ENCODE peak calls at places on chromosomes 1 and 21, in ten cellular contexts. C, S, L, H, X, D, K, Q, R and A are unnamed samples.

GRCh38 chr1:212692774-212693644 is 6.6 kb downstream of the BATF3 start:
- DNase-seq in D (peak), H (peak), L (peak), S (no peak), X (no peak), C (no peak), Q (no peak), R (no peak), K (peak), A (no peak)

GRCh38 chr1:176696109-176696508 is 233.1 kb downstream of the PAPPA2 start:
- DNase-seq in K (peak), D (peak), H (peak), X (peak), S (no peak), L (peak), R (no peak), C (no peak), Q (no peak), A (peak)

GRCh38 chr1:208929575-208929974 is 653.9 kb upstream of the CAMK1G start:
- DNase-seq in S (no peak), D (peak), L (peak), K (no peak), R (no peak), H (peak), X (no peak), Q (no peak), C (no peak), A (no peak)

GRCh38 chr1:231949277-231950122 is 322.9 kb downstream of the DISC1 start:
- DNase-seq in C (no peak), L (no peak), H (no peak), S (no peak), K (peak), R (no peak), D (no peak), X (peak), Q (no peak), A (peak)

GRCh38 chr1:53524428-53525400 is 65.5 kb downstream of the DMRTB1 start:
- DNase-seq in R (peak), X (no peak), C (no peak), H (no peak), S (no peak), D (no peak), Q (no peak), K (no peak), L (no peak), A (no peak)

GRCh38 chr1:42966688-42967609 is 8.3 kb upstream of the SLC2A1 start:
- DNase-seq in L (peak), R (no peak), H (peak), S (peak), X (no peak), K (peak), C (no peak), Q (peak), D (peak), A (peak)

GRCh38 chr1:32014199-32014936 is 700 bp downstream of the KHDRBS1 start:
- DNase-seq in R (peak), Q (no peak), S (peak), K (peak), H (peak), L (peak), D (no peak), C (peak), X (peak), A (peak)

GRCh38 chr21:42799516-42799915 is 79.8 kb downstream of the WDR4 start:
- DNase-seq in H (no peak), K (no peak), L (no peak), D (peak), C (no peak), R (no peak), S (no peak), X (no peak), Q (no peak), A (no peak)

GRCh38 chr1:156021087-156021416 is 301 bp upstream of the SSR2 start:
- DNase-seq in K (no peak), H (no peak), R (no peak), X (no peak), D (no peak), S (no peak), Q (no peak), C (no peak), L (no peak), A (no peak)

GRCh38 chr1:62090016-62090415 is 104.6 kb upstream of the L1TD1 start:
- DNase-seq in K (peak), Q (no peak), L (no peak), S (no peak), H (no peak), X (no peak), C (no peak), R (no peak), D (no peak), A (no peak)

GRCh38 chr1:53502641-53503432 is 43.6 kb downstream of the DMRTB1 start:
- DNase-seq in K (peak), S (no peak), Q (no peak), X (peak), L (no peak), H (no peak), D (no peak), C (no peak), R (peak), A (peak)

GRCh38 chr1:165637427-165637826 is 6.4 kb downstream of the MGST3 start:
- DNase-seq in S (no peak), C (no peak), D (no peak), R (no peak), X (no peak), L (peak), K (peak), Q (no peak), H (peak), A (no peak)

DNA sequence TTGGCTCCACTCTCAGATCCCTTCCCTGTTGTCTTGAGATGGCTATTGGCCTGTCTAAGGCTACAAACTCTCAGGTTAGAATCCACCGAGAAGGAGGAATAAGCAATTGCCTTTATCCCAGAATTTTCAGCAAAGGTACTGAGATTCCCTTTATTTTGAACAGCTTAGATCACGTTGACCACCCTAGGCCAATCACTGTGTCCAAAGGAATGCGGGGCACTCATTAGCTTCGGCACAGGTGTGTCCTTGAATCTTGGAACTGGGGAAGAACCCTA is 6.9 kb downstream of the S100A11 start:
- DNase-seq in H (no peak), K (no peak), C (no peak), L (no peak), D (no peak), R (no peak), Q (no peak), S (no peak), X (no peak), A (no peak)
- H3K27ac ChIP-seq in H (no peak), K (no peak), C (no peak), L (peak), D (peak), R (peak), Q (no peak), S (peak), X (no peak), A (no peak)

GRCh38 chr1:119010201-119010600 is 22.1 kb upstream of the TBX15 start:
- DNase-seq in K (no peak), S (no peak), C (no peak), D (no peak), Q (no peak), H (no peak), L (peak), X (no peak), R (no peak), A (no peak)

GRCh38 chr1:119009300-119009660 is 21.1 kb upstream of the TBX15 start:
- DNase-seq in D (no peak), H (no peak), L (peak), R (no peak), C (no peak), K (no peak), S (no peak), X (no peak), Q (no peak), A (no peak)

GRCh38 chr1:119007672-119008482 is 19.7 kb upstream of the TBX15 start:
- DNase-seq in D (no peak), X (peak), S (no peak), L (no peak), H (no peak), Q (no peak), R (peak), K (peak), C (peak), A (no peak)

GRCh38 chr1:119007343-119007671 is 19.2 kb upstream of the TBX15 start:
- DNase-seq in C (peak), H (no peak), S (no peak), R (no peak), D (no peak), K (no peak), X (peak), Q (no peak), L (no peak), A (no peak)

DNA sequence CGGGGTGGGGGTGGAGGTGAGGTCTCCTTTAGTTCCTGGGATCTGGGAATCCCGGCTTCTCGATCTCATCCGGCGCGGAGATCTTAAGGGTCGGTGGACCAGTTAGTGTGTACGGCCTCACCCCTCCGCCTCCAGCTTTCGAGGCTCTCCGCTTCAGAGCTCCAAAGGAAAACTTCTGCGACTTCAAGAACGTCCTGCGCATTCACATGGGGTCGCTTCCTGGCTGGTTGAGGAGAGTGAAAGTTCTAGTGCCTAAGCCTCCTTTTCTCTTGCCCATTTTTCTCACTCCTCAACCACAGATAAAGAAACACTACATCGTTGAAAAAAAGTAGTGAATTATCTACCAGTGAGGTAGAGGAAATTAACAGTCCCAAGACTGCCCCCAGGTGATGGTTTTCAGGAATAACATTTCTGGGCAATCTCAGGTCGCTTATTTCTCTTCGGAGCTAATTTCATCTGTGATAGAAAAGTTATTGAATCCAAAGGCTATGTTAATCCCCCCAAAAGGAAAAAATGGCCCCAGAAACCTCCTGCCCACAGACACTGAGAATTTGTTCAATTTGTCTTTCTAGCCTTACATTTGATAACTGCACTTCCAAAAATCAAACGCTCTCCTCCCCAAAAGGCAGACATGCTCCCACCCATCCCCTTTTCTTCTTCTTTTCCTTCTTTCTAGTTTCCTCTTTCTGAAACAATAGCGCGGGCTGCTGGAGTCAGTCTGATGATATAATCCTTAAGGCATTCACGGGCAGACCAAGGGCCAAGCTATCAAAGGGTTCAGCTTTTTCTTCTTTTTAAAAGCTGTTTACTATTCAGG is 20.5 kb upstream of the TBX15 start:
- DNase-seq in L (peak), D (no peak), H (peak), C (peak), S (peak), X (peak), R (peak), K (peak), Q (peak), A (peak)
- H3K4me2 ChIP-seq in L (peak), D (peak), H (peak), C (peak), S (no peak), X (peak), R (peak), K (peak), Q (no peak), A (peak)

GRCh38 chr1:39226836-39227235 is 22.3 kb downstream of the MACF1 start:
- DNase-seq in R (no peak), D (no peak), X (no peak), S (no peak), Q (no peak), C (no peak), L (no peak), K (no peak), H (no peak), A (no peak)
- H3K27ac ChIP-seq in R (no peak), D (no peak), X (no peak), S (no peak), Q (no peak), C (no peak), L (no peak), K (no peak), H (no peak), A (no peak)

GRCh38 chr1:197331565-197331964 is 63.5 kb downstream of the CRB1 start:
- DNase-seq in R (no peak), S (no peak), Q (no peak), X (no peak), D (no peak), H (no peak), C (no peak), L (no peak), K (no peak), A (no peak)

GRCh38 chr1:197330213-197330612 is 62.2 kb downstream of the CRB1 start:
- DNase-seq in D (no peak), R (no peak), C (no peak), H (no peak), X (no peak), L (no peak), S (no peak), K (no peak), Q (no peak), A (no peak)

DNA sequence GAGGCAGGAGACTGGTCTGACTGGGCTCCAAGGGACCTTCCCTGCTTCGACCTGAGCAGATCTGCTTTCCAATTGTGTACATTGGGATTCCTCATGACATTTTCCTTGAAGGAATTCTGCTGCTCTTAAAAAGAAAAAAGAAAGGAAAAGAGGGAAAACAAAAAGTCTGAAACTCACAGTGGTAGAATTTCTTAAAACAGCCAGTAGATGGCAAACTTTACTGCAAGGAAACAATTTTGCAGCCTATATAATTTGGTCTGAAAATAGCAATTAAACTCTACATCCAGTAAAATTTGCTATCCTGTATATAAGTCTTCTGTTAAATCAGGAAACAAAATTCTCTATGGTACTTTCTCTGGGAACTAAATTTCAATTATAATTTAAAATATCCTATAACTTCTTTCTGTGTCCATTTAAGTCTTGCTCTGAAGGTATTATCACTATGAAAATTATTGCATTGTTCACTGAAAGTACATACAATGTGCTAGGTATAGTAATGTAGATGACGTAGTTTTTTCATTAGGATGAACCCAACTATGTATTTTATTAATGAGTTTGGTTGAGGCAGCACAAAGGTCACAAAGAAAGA is 59.8 kb downstream of the CRB1 start:
- DNase-seq in K (no peak), S (no peak), L (peak), X (peak), D (no peak), H (peak), R (peak), C (no peak), Q (no peak), A (peak)
- H3K4me2 ChIP-seq in K (no peak), S (no peak), L (no peak), X (no peak), D (no peak), H (peak), R (no peak), C (no peak), Q (peak), A (no peak)

GRCh38 chr1:39958801-39959200 is 3.9 kb downstream of the MFSD2A start:
- DNase-seq in R (no peak), X (no peak), L (no peak), K (no peak), D (no peak), C (no peak), H (no peak), S (no peak), Q (no peak), A (no peak)

GRCh38 chr1:39957299-39958020 is 2.5 kb downstream of the MFSD2A start:
- DNase-seq in L (peak), D (no peak), X (no peak), S (no peak), Q (no peak), R (peak), H (no peak), C (no peak), K (no peak), A (no peak)

GRCh38 chr1:39962450-39962825 is 7.5 kb downstream of the MFSD2A start:
- DNase-seq in R (no peak), D (no peak), K (no peak), C (no peak), L (no peak), Q (no peak), S (no peak), H (no peak), X (no peak), A (no peak)

GRCh38 chr1:39960461-39960958 is 5.6 kb downstream of the MFSD2A start:
- DNase-seq in X (no peak), K (no peak), R (peak), C (no peak), L (no peak), S (peak), D (no peak), H (no peak), Q (no peak), A (no peak)

GRCh38 chr1:39959651-39960333 is 4.8 kb downstream of the MFSD2A start:
- DNase-seq in X (no peak), Q (no peak), H (no peak), D (no peak), K (no peak), R (no peak), S (no peak), L (no peak), C (no peak), A (no peak)
- H3K27ac ChIP-seq in X (no peak), Q (no peak), H (no peak), D (peak), K (no peak), R (no peak), S (no peak), L (no peak), C (no peak), A (no peak)

GRCh38 chr21:26127073-26127814 is 43.3 kb downstream of the APP start:
- DNase-seq in Q (no peak), K (no peak), D (no peak), S (no peak), H (no peak), C (no peak), R (no peak), X (no peak), L (no peak), A (no peak)
- H3K4me2 ChIP-seq in Q (no peak), K (no peak), D (peak), S (no peak), H (no peak), C (no peak), R (no peak), X (no peak), L (peak), A (peak)

GRCh38 chr1:3695326-3696217 is 43.3 kb downstream of the TP73 start:
- DNase-seq in H (peak), S (peak), C (peak), X (peak), R (peak), D (no peak), L (peak), Q (no peak), K (peak), A (peak)
- H3K27ac ChIP-seq in H (no peak), S (no peak), C (no peak), X (no peak), R (no peak), D (no peak), L (no peak), Q (no peak), K (no peak), A (no peak)